ENCODE peak calls at places on chromosome 1, in four cellular contexts. One of them, this sample, is unnamed.

GRCh38 chr1:39988618-39989343 is 33.8 kb downstream of the MFSD2A start:
- DNase-seq in GM04503: no peak
- DNase-seq in cardiac fibroblast: no peak
- DNase-seq in GM03348: no peak
- DNase-seq in this sample: no peak

GRCh38 chr1:14242870-14243269 is 355.6 kb upstream of the KAZN start:
- DNase-seq in GM04503: no peak
- DNase-seq in GM03348: no peak
- DNase-seq in cardiac fibroblast: no peak
- DNase-seq in this sample: no peak

GRCh38 chr1:38915352-38915948 is 26.2 kb downstream of the RHBDL2 start:
- DNase-seq in GM03348: no peak
- DNase-seq in cardiac fibroblast: no peak
- DNase-seq in GM04503: no peak
- DNase-seq in this sample: peak; percentile 43

GRCh38 chr1:213989071-213989739 is 1.4 kb downstream of the PROX1 start:
- DNase-seq in cardiac fibroblast: no peak
- DNase-seq in GM03348: no peak
- DNase-seq in GM04503: no peak
- DNase-seq in this sample: no peak

GRCh38 chr1:100782473-100783010 is 63.0 kb downstream of the VCAM1 start:
- DNase-seq in GM03348: no peak
- DNase-seq in GM04503: no peak
- DNase-seq in cardiac fibroblast: no peak
- DNase-seq in this sample: no peak

GRCh38 chr1:169295425-169295824 is 72.2 kb downstream of the NME7 start:
- DNase-seq in GM03348: no peak
- DNase-seq in GM04503: no peak
- DNase-seq in cardiac fibroblast: no peak
- DNase-seq in this sample: no peak

GRCh38 chr1:153881764-153882163 is 41.0 kb downstream of the GATAD2B start:
- DNase-seq in GM04503: no peak
- DNase-seq in GM03348: peak; percentile 35
- DNase-seq in cardiac fibroblast: peak; percentile 48
- DNase-seq in this sample: no peak

GRCh38 chr1:203461717-203462116 is 13.9 kb upstream of the PRELP start:
- DNase-seq in cardiac fibroblast: no peak
- DNase-seq in GM04503: no peak
- DNase-seq in GM03348: no peak
- DNase-seq in this sample: no peak

GRCh38 chr1:238136265-238136664 is 245.5 kb upstream of the ZP4 start:
- DNase-seq in cardiac fibroblast: no peak
- DNase-seq in GM03348: no peak
- DNase-seq in GM04503: no peak
- DNase-seq in this sample: no peak

GRCh38 chr1:15900662-15901279 is 53.3 kb downstream of the SPEN start:
- DNase-seq in cardiac fibroblast: no peak
- DNase-seq in GM03348: no peak
- DNase-seq in GM04503: no peak
- DNase-seq in this sample: no peak

GRCh38 chr1:156543066-156543465 is 29.3 kb downstream of the IQGAP3 start:
- DNase-seq in GM04503: no peak
- DNase-seq in cardiac fibroblast: no peak
- DNase-seq in GM03348: no peak
- DNase-seq in this sample: peak; percentile 23

GRCh38 chr1:222042120-222042519 is 300.2 kb upstream of the DUSP10 start:
- DNase-seq in GM04503: peak; percentile 70
- DNase-seq in cardiac fibroblast: peak; percentile 40
- DNase-seq in GM03348: peak; percentile 29
- DNase-seq in this sample: no peak

GRCh38 chr1:108533351-108534083 is 26.4 kb upstream of the EEIG2 start:
- DNase-seq in cardiac fibroblast: no peak
- DNase-seq in GM04503: no peak
- DNase-seq in GM03348: no peak
- DNase-seq in this sample: no peak

GRCh38 chr1:228145498-228146425 is 4.0 kb upstream of the GJC2 start:
- DNase-seq in GM04503: no peak
- DNase-seq in GM03348: no peak
- DNase-seq in cardiac fibroblast: no peak
- DNase-seq in this sample: no peak

GRCh38 chr1:226110249-226111108 is 48.0 kb downstream of the H3-3A start:
- DNase-seq in cardiac fibroblast: peak; percentile 87
- DNase-seq in GM04503: no peak
- DNase-seq in GM03348: peak; percentile 84
- DNase-seq in this sample: peak; percentile 63

This sample was measured in Caco-2.